ENCODE peak calls at places on chromosome 15, in ten cellular contexts. V is mucosa of descending colon, D is stomach, T is coronary artery, X is glutamatergic neuron, S is PC-3, P is upper lobe of right lung, M is HFF-Myc, Z is IMR-90, W is MM.1S. U is an unnamed sample.

GRCh38 chr15:79015416-79015815 is 70.6 kb upstream of the CTSH start:
- DNase-seq in V (no peak), D (no peak), T (no peak), X (no peak), S (no peak), P (no peak), M (no peak), Z (no peak), W (no peak), U (peak; percentile 14)

GRCh38 chr15:40047413-40048154 is 8.6 kb upstream of the SRP14 start:
- DNase-seq in V (peak; percentile 67), D (peak; percentile 47), T (peak; percentile 74), X (no peak), S (peak; percentile 82), P (peak; percentile 76), M (no peak), Z (peak; percentile 87), W (peak; percentile 63), U (peak; percentile 78)

GRCh38 chr15:80480909-80481308 is 76.7 kb downstream of the ARNT2 start:
- DNase-seq in V (no peak), D (no peak), T (no peak), X (no peak), S (peak; percentile 32), P (no peak), M (no peak), Z (peak; percentile 97), W (no peak), U (no peak)

GRCh38 chr15:67066041-67067021 is 929 bp downstream of the SMAD3 start:
- DNase-seq in V (no peak), D (no peak), T (no peak), X (peak; percentile 36), S (no peak), P (no peak), M (no peak), Z (peak; percentile 28), W (no peak), U (no peak)

GRCh38 chr15:80474224-80474619 is 70.0 kb downstream of the ARNT2 start:
- DNase-seq in V (no peak), D (no peak), T (no peak), X (no peak), S (no peak), P (no peak), M (no peak), Z (no peak), W (no peak), U (no peak)

GRCh38 chr15:35444557-35445204 is 101.3 kb downstream of the DPH6 start:
- DNase-seq in V (peak; percentile 19), D (no peak), T (no peak), X (no peak), S (peak; percentile 76), P (no peak), M (peak; percentile 45), Z (peak; percentile 63), W (peak; percentile 27), U (no peak)

GRCh38 chr15:47577476-47577875 is 139.8 kb upstream of the SEMA6D start:
- DNase-seq in V (no peak), D (no peak), T (no peak), X (peak; percentile 32), S (no peak), P (no peak), M (no peak), Z (no peak), W (no peak), U (no peak)

GRCh38 chr15:99925661-99926461 is 192.6 kb upstream of the LYSMD4 start:
- DNase-seq in V (peak; percentile 73), D (peak; percentile 77), T (peak; percentile 83), X (no peak), S (peak; percentile 13), P (peak; percentile 86), M (no peak), Z (no peak), W (peak; percentile 75), U (peak; percentile 80)

GRCh38 chr15:45157056-45157455 is 27.3 kb downstream of the DUOX1 start:
- DNase-seq in V (no peak), D (no peak), T (no peak), X (no peak), S (no peak), P (no peak), M (no peak), Z (peak; percentile 78), W (no peak), U (no peak)

GRCh38 chr15:67039349-67040075 is 25.9 kb upstream of the SMAD3 start:
- DNase-seq in V (no peak), D (no peak), T (no peak), X (no peak), S (peak; percentile 78), P (no peak), M (no peak), Z (no peak), W (no peak), U (no peak)

GRCh38 chr15:70763950-70764730 is 782 bp upstream of the UACA start:
- DNase-seq in V (peak; percentile 51), D (no peak), T (no peak), X (no peak), S (no peak), P (no peak), M (no peak), Z (no peak), W (no peak), U (no peak)

GRCh38 chr15:88467935-88468528 is 524 bp downstream of the MRPS11 start:
- DNase-seq in V (peak; percentile 34), D (no peak), T (no peak), X (no peak), S (no peak), P (no peak), M (no peak), Z (peak; percentile 14), W (peak; percentile 20), U (no peak)

DNA sequence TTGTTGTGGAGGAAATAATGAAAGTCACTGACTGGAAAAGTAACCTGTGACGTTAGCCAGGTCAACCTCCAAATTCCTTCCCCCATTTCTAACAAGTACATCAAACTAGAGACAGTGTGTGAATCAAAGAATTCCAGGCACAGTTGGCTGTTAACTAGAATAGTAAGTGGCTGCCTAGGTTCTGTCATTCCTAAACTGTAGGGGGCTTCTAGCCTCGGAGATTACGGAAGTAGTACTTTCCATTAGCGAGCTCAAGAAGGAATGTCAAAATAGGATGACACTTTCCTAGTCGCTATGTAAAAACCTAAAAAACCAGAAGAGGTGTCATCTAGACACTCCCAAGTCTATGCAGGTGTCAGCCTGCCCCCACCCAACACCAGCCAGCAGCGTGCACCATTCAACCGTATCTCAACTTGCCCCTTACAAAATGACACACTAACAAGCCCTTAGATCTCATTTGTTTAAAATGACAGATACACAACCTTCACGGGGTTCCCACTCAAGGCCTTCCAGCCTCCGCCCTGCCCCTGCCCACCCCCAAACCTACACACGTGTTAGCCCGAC is 910 bp downstream of the INO80 start:
- DNase-seq in V (no peak), D (no peak), T (no peak), X (no peak), S (peak; percentile 47), P (no peak), M (no peak), Z (peak; percentile 35), W (no peak), U (no peak)
- TF ChIP-seq CTCF in V (no peak), D (no peak), T (no peak), X (no peak), S (peak; percentile 16), P (peak; percentile 11), M (peak; percentile 11), Z (peak; percentile 22), W (no peak), U (no peak)

DNA sequence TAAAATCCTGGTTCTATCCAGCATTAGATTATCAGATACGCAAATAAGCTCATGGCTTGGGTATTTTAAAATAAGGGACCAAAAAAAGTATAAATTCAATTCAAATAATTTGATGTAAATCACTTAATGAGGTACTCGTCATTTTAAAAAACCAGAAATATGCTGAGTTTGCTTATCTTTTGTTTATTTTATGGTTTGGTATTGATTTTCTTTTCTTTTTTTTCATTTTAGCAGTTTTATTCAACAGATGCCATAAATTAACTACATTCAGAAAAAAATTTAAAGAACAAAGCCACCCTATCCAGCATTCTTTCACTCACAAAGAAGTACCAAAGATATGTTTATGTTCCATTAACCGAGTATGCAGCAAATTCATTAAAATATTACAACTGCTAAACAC is 22.6 kb downstream of the DENND4A start:
- DNase-seq in V (no peak), D (no peak), T (no peak), X (no peak), S (no peak), P (no peak), M (no peak), Z (no peak), W (no peak), U (no peak)
- TF ChIP-seq CTCF in V (no peak), D (no peak), T (no peak), X (no peak), S (no peak), P (no peak), M (no peak), Z (no peak), W (no peak), U (no peak)

DNA sequence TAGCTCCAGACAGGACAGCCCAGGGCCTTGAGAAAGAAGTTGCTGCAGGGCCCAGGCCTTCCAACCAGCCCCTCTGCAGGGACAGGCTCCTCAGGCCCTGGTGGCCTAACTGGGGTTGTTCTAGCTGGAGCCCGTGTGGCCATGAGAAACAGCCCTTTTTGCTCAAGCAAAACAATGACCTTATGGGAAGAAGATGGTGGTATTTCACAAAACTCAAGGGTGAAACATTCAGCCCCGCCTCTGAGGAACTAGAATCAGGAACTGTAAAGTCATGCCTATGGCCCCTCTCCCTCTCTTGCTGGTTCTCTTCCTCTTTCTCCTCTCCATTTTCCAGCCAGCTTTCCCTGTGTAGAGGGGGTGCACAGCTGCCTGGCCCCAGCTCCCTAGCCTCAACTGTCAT is 273.3 kb downstream of the RPLP1 start:
- DNase-seq in V (no peak), D (no peak), T (no peak), X (no peak), S (no peak), P (no peak), M (no peak), Z (no peak), W (no peak), U (peak; percentile 59)
- TF ChIP-seq CTCF in V (no peak), D (no peak), T (no peak), X (no peak), S (no peak), P (no peak), M (no peak), Z (no peak), W (no peak), U (no peak)

GRCh38 chr15:62068787-62069170 is 2.0 kb downstream of the C2CD4A start:
- DNase-seq in V (no peak), D (no peak), T (no peak), X (no peak), S (no peak), P (no peak), M (no peak), Z (no peak), W (no peak), U (no peak)

GRCh38 chr15:62066663-62067447 is at the start of gene C2CD4A:
- DNase-seq in V (peak; percentile 85), D (peak; percentile 90), T (no peak), X (peak; percentile 58), S (peak; percentile 70), P (peak; percentile 87), M (no peak), Z (peak; percentile 42), W (peak; percentile 56), U (peak; percentile 83)

GRCh38 chr15:62069551-62069950 is 2.8 kb downstream of the C2CD4A start:
- DNase-seq in V (no peak), D (no peak), T (no peak), X (no peak), S (no peak), P (no peak), M (no peak), Z (no peak), W (no peak), U (no peak)

GRCh38 chr15:62067448-62068044 is 769 bp downstream of the C2CD4A start:
- DNase-seq in V (peak; percentile 28), D (peak; percentile 37), T (no peak), X (peak; percentile 37), S (peak; percentile 11), P (peak; percentile 71), M (no peak), Z (no peak), W (no peak), U (peak; percentile 52)

GRCh38 chr15:62068071-62068786 is 1.5 kb downstream of the C2CD4A start:
- DNase-seq in V (peak; percentile 45), D (peak; percentile 58), T (no peak), X (peak; percentile 60), S (peak; percentile 22), P (peak; percentile 85), M (no peak), Z (no peak), W (peak; percentile 50), U (peak; percentile 76)
- TF ChIP-seq CTCF in V (no peak), D (no peak), T (peak; percentile 13), X (no peak), S (peak; percentile 24), P (peak; percentile 27), M (peak; percentile 2), Z (no peak), W (peak; percentile 21), U (peak; percentile 36)